ENCODE peak calls at places on chromosome X, in seven cellular contexts. V is GM04504, G is amniotic epithelial cell, L is hippocampal formation, M is skeletal muscle cell, P is nephron progenitor cell, X is DMS 273 treated with DMSO at 0.1 percent for 48 hours. S is an unnamed sample.

GRCh38 chrX:124435616-124436015 is 89.3 kb downstream of the SH2D1A start:
- DNase-seq in V (no peak), G (no peak), L (no peak), M (no peak), P (no peak), X (no peak), S (no peak)

GRCh38 chrX:34223574-34223973 is 91.5 kb upstream of the FAM47A start:
- DNase-seq in V (no peak), G (no peak), L (no peak), M (no peak), P (no peak), X (no peak), S (no peak)

GRCh38 chrX:30888526-30889146 is 418 bp downstream of the TAB3 start:
- DNase-seq in V (no peak), G (no peak), L (no peak), M (no peak), P (no peak), X (no peak), S (no peak)

GRCh38 chrX:22526339-22526738 is 253.6 kb downstream of the CBLL2 start:
- DNase-seq in V (peak), G (peak), L (no peak), M (peak), P (no peak), X (no peak), S (no peak)

GRCh38 chrX:106874075-106874474 is 29.1 kb downstream of the RIPPLY1 start:
- DNase-seq in V (no peak), G (peak), L (no peak), M (no peak), P (no peak), X (no peak), S (no peak)

GRCh38 chrX:115047181-115047580 is 29.8 kb upstream of the IL13RA2 start:
- DNase-seq in V (no peak), G (no peak), L (no peak), M (no peak), P (no peak), X (no peak), S (no peak)

GRCh38 chrX:139738581-139738980 is 30.6 kb upstream of the MCF2 start:
- DNase-seq in V (no peak), G (no peak), L (no peak), M (no peak), P (no peak), X (no peak), S (no peak)

GRCh38 chrX:153388722-153389459 is 12.3 kb downstream of the PNMA6E start:
- DNase-seq in V (no peak), G (no peak), L (no peak), M (no peak), P (no peak), X (no peak), S (no peak)

GRCh38 chrX:12480956-12481355 is 310.3 kb upstream of the PRPS2 start:
- DNase-seq in V (no peak), G (no peak), L (no peak), M (no peak), P (no peak), X (no peak), S (no peak)

GRCh38 chrX:39464253-39464652 is 633.5 kb downstream of the BCOR start:
- DNase-seq in V (no peak), G (no peak), L (no peak), M (no peak), P (no peak), X (no peak), S (no peak)

GRCh38 chrX:35773958-35774564 is 24.1 kb upstream of the MAGEB16 start:
- DNase-seq in V (no peak), G (no peak), L (no peak), M (no peak), P (no peak), X (no peak), S (no peak)

GRCh38 chrX:9635368-9635767 is 130.3 kb downstream of the GPR143 start:
- DNase-seq in V (no peak), G (no peak), L (no peak), M (no peak), P (no peak), X (no peak), S (no peak)

GRCh38 chrX:83446355-83446754 is 61.7 kb upstream of the POU3F4 start:
- DNase-seq in V (no peak), G (no peak), L (no peak), M (no peak), P (no peak), X (no peak), S (no peak)

GRCh38 chrX:44882635-44883034 is 9.6 kb downstream of the KDM6A start:
- DNase-seq in V (no peak), G (no peak), L (no peak), M (no peak), P (no peak), X (no peak), S (no peak)

GRCh38 chrX:102067966-102068723 is 57.3 kb upstream of the TCEAL2 start:
- DNase-seq in V (peak), G (peak), L (no peak), M (no peak), P (peak), X (no peak), S (peak)

GRCh38 chrX:110041980-110042379 is 39.1 kb downstream of the TMEM164 start:
- DNase-seq in V (no peak), G (no peak), L (no peak), M (no peak), P (no peak), X (no peak), S (no peak)

GRCh38 chrX:9992061-9992460 is 24.9 kb downstream of the CLDN34 start:
- DNase-seq in V (no peak), G (no peak), L (no peak), M (no peak), P (no peak), X (no peak), S (no peak)

GRCh38 chrX:154458116-154458953 is at the start of gene PLXNA3:
- DNase-seq in V (no peak), G (no peak), L (peak), M (no peak), P (peak), X (no peak), S (peak)

GRCh38 chrX:118627084-118627758 is 100.2 kb upstream of the IL13RA1 start:
- DNase-seq in V (no peak), G (peak), L (no peak), M (no peak), P (no peak), X (no peak), S (no peak)

GRCh38 chrX:11341274-11342256 is 48.4 kb downstream of the AMELX start:
- DNase-seq in V (peak), G (peak), L (no peak), M (peak), P (no peak), X (no peak), S (no peak)

GRCh38 chrX:121191779-121192178 is 144.4 kb downstream of the GLUD2 start:
- DNase-seq in V (no peak), G (no peak), L (no peak), M (no peak), P (no peak), X (no peak), S (no peak)

GRCh38 chrX:15157624-15158023 is 112.3 kb downstream of the ASB9 start:
- DNase-seq in V (no peak), G (no peak), L (no peak), M (no peak), P (no peak), X (no peak), S (no peak)

GRCh38 chrX:118252967-118253366 is 92.9 kb upstream of the WDR44 start:
- DNase-seq in V (no peak), G (no peak), L (no peak), M (no peak), P (no peak), X (no peak), S (no peak)

GRCh38 chrX:134622813-134623185 is 35.5 kb downstream of the PLAC1 start:
- DNase-seq in V (no peak), G (peak), L (no peak), M (no peak), P (no peak), X (no peak), S (no peak)

GRCh38 chrX:78540171-78540570 is 119.0 kb downstream of the RTL3 start:
- DNase-seq in V (no peak), G (peak), L (no peak), M (no peak), P (no peak), X (no peak), S (no peak)

GRCh38 chrX:20499763-20500162 is 233.1 kb upstream of the RPS6KA3 start:
- DNase-seq in V (no peak), G (no peak), L (no peak), M (no peak), P (no peak), X (no peak), S (no peak)

GRCh38 chrX:40468033-40468979 is 112.5 kb upstream of the ATP6AP2 start:
- DNase-seq in V (peak), G (no peak), L (peak), M (peak), P (peak), X (peak), S (peak)

GRCh38 chrX:39477438-39478120 is 620.2 kb downstream of the BCOR start:
- DNase-seq in V (no peak), G (no peak), L (no peak), M (no peak), P (peak), X (no peak), S (no peak)

GRCh38 chrX:6440647-6441046 is 94.3 kb downstream of the VCX3A start:
- DNase-seq in V (no peak), G (no peak), L (no peak), M (no peak), P (no peak), X (no peak), S (no peak)

GRCh38 chrX:86714441-86714840 is 566.2 kb downstream of the DACH2 start:
- DNase-seq in V (no peak), G (no peak), L (no peak), M (no peak), P (no peak), X (no peak), S (no peak)

GRCh38 chrX:14039344-14039743 is 9.7 kb upstream of the GEMIN8 start:
- DNase-seq in V (no peak), G (peak), L (peak), M (no peak), P (peak), X (peak), S (peak)

GRCh38 chrX:135632353-135632752 is 81.1 kb upstream of the CT45A1 start:
- DNase-seq in V (no peak), G (no peak), L (no peak), M (no peak), P (no peak), X (no peak), S (no peak)

GRCh38 chrX:134626434-134626833 is 31.8 kb downstream of the PLAC1 start:
- DNase-seq in V (no peak), G (no peak), L (no peak), M (no peak), P (no peak), X (peak), S (no peak)

GRCh38 chrX:53081925-53082772 is at the start of gene TSPYL2:
- DNase-seq in V (peak), G (peak), L (peak), M (peak), P (peak), X (peak), S (peak)